ENCODE peak calls at places on chromosomes 11 and 22, in four cellular contexts. F, P, O and W are unnamed samples.

GRCh38 chr11:134915881-134916280 is 503.8 kb upstream of the B3GAT1 start:
- DNase-seq in P (no peak), F (no peak), O (no peak), W (no peak)

GRCh38 chr22:44664149-44664548 is 37.9 kb upstream of the PRR5 start:
- DNase-seq in O (peak), F (no peak), P (no peak), W (no peak)

GRCh38 chr11:64603411-64604110 is 12.5 kb downstream of the SLC22A12 start:
- DNase-seq in F (no peak), P (no peak), O (no peak), W (no peak)

GRCh38 chr11:57785072-57785471 is 23.5 kb downstream of the CTNND1 start:
- DNase-seq in F (no peak), O (no peak), P (no peak), W (no peak)

GRCh38 chr11:96102664-96103068 is 178.8 kb upstream of the MTMR2 start:
- DNase-seq in P (peak), F (no peak), O (no peak), W (no peak)

GRCh38 chr22:21712751-21713427 is 22.7 kb downstream of the YPEL1 start:
- DNase-seq in P (peak), O (peak), F (no peak), W (peak)

GRCh38 chr11:69982675-69983570 is 95.2 kb upstream of the ANO1 start:
- DNase-seq in O (no peak), P (no peak), F (no peak), W (no peak)

GRCh38 chr22:33389927-33390326 is 331.7 kb upstream of the SYN3 start:
- DNase-seq in P (peak), F (no peak), O (no peak), W (no peak)

GRCh38 chr11:58807358-58807757 is 37.1 kb downstream of the GLYATL2 start:
- DNase-seq in O (no peak), F (no peak), P (no peak), W (no peak)

GRCh38 chr11:31870609-31871309 is 59.6 kb upstream of the PAX6 start:
- DNase-seq in F (no peak), O (peak), P (peak), W (peak)

GRCh38 chr22:26170112-26170492 is 840 bp downstream of the SEZ6L start:
- DNase-seq in O (no peak), F (no peak), P (no peak), W (peak)

GRCh38 chr22:28410050-28410816 is 269.4 kb downstream of the TTC28 start:
- DNase-seq in O (no peak), F (no peak), P (peak), W (no peak)

GRCh38 chr22:19065929-19066328 is 56.3 kb downstream of the DGCR2 start:
- DNase-seq in P (no peak), O (no peak), F (no peak), W (no peak)

GRCh38 chr11:61297741-61298140 is 2.6 kb upstream of the VWCE start:
- DNase-seq in F (peak), O (peak), P (peak), W (no peak)
- TF ChIP-seq CTCF in F (no peak), O (no peak), P (no peak), W (no peak)

GRCh38 chr11:46896719-46897406 is 21.5 kb downstream of the LRP4 start:
- DNase-seq in O (no peak), F (no peak), P (no peak), W (no peak)
- TF ChIP-seq CTCF in O (peak), F (peak), P (no peak), W (peak)

GRCh38 chr11:67264260-67264659 is 2.0 kb upstream of the GRK2 start:
- DNase-seq in P (no peak), F (no peak), O (no peak), W (peak)

GRCh38 chr11:67261942-67262681 is 4.2 kb upstream of the GRK2 start:
- DNase-seq in P (no peak), F (no peak), O (no peak), W (peak)

GRCh38 chr11:67260406-67260805 is 5.9 kb upstream of the GRK2 start:
- DNase-seq in O (no peak), F (no peak), P (no peak), W (no peak)

GRCh38 chr11:67262731-67263675 is 3.3 kb upstream of the GRK2 start:
- DNase-seq in F (no peak), O (peak), P (peak), W (peak)

DNA sequence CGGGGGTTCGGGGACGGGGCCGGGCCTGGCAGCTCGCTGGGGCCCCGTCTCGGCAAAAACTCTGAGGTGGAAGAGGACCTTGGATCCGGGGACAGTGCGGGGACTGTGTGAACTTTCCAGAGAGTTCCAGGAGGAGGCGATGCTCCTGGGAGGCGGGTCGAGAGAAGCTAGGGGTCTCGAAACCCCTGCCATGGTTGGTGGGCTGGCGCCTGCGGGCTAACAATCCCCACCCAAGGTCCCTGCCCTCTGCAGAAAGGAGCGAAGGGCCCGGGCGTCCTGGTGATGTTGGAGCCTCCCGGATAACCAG is 4.7 kb upstream of the GRK2 start:
- DNase-seq in O (no peak), F (no peak), P (no peak), W (no peak)
- TF ChIP-seq CTCF in O (no peak), F (peak), P (peak), W (no peak)

GRCh38 chr11:86291466-86292262 is 10.4 kb upstream of the HIKESHI start:
- DNase-seq in F (peak), O (peak), P (peak), W (peak)
- TF ChIP-seq CTCF in F (peak), O (peak), P (peak), W (peak)

GRCh38 chr22:27194096-27194748 is 536.8 kb downstream of the MIAT start:
- DNase-seq in O (no peak), P (no peak), F (no peak), W (no peak)
- TF ChIP-seq CTCF in O (no peak), P (no peak), F (no peak), W (no peak)